ENCODE peak calls at places on chromosomes 11 and 22, in five cellular contexts. S, P, R, Z and K are unnamed samples.

GRCh38 chr11:128318856-128319474 is 268.4 kb downstream of the ETS1 start:
- DNase-seq in S (peak), P (no peak), R (no peak), Z (no peak), K (peak)

GRCh38 chr11:117642396-117642795 is 154.6 kb downstream of the DSCAML1 start:
- DNase-seq in S (no peak), P (no peak), R (no peak), Z (no peak), K (no peak)

GRCh38 chr11:57873196-57873911 is 111.8 kb downstream of the CTNND1 start:
- DNase-seq in S (no peak), P (no peak), R (peak), Z (no peak), K (no peak)

GRCh38 chr11:19929147-19929546 is 216.5 kb downstream of the NAV2 start:
- DNase-seq in S (no peak), P (no peak), R (no peak), Z (no peak), K (no peak)

GRCh38 chr11:119560291-119560690 is 137.3 kb upstream of the THY1 start:
- DNase-seq in S (no peak), P (no peak), R (no peak), Z (no peak), K (no peak)

GRCh38 chr11:35304393-35304790 is 115.0 kb downstream of the SLC1A2 start:
- DNase-seq in S (no peak), P (no peak), R (peak), Z (no peak), K (no peak)

GRCh38 chr22:31646186-31647019 is 15.6 kb downstream of the PISD start:
- DNase-seq in S (peak), P (no peak), R (peak), Z (no peak), K (peak)

GRCh38 chr22:37392929-37393328 is 34.4 kb downstream of the ELFN2 start:
- DNase-seq in S (no peak), P (no peak), R (no peak), Z (no peak), K (no peak)

GRCh38 chr11:109775686-109776085 is 317.5 kb upstream of the ZC3H12C start:
- DNase-seq in S (no peak), P (no peak), R (no peak), Z (no peak), K (no peak)

GRCh38 chr11:131473510-131473909 is 103.1 kb downstream of the NTM start:
- DNase-seq in S (no peak), P (no peak), R (no peak), Z (no peak), K (no peak)

GRCh38 chr11:61028135-61028729 is 56.8 kb downstream of the CD6 start:
- DNase-seq in S (peak), P (peak), R (no peak), Z (no peak), K (peak)

GRCh38 chr11:106276859-106277436 is 199.5 kb downstream of the AASDHPPT start:
- DNase-seq in S (no peak), P (no peak), R (peak), Z (peak), K (no peak)

GRCh38 chr22:35625763-35626162 is 8.6 kb upstream of the MB start:
- DNase-seq in S (no peak), P (no peak), R (no peak), Z (no peak), K (no peak)

GRCh38 chr11:2100361-2101170 is 38.6 kb downstream of the IGF2 start:
- DNase-seq in S (no peak), P (no peak), R (peak), Z (no peak), K (no peak)

GRCh38 chr11:15941206-15941770 is 415.1 kb downstream of the SOX6 start:
- DNase-seq in S (no peak), P (no peak), R (peak), Z (no peak), K (peak)

GRCh38 chr11:10455637-10456487 is 798 bp downstream of the AMPD3 start:
- DNase-seq in S (peak), P (peak), R (peak), Z (peak), K (peak)

GRCh38 chr11:62889484-62890437 is 9.1 kb downstream of the SLC3A2 start:
- DNase-seq in S (no peak), P (no peak), R (peak), Z (no peak), K (no peak)

GRCh38 chr22:17788023-17788330 is 13.7 kb upstream of the BID start:
- DNase-seq in S (no peak), P (no peak), R (no peak), Z (no peak), K (no peak)

GRCh38 chr11:47443028-47443700 is 5.8 kb downstream of the RAPSN start:
- DNase-seq in S (no peak), P (no peak), R (no peak), Z (no peak), K (no peak)

GRCh38 chr11:71206186-71206585 is 46.2 kb downstream of the SHANK2 start:
- DNase-seq in S (no peak), P (no peak), R (peak), Z (no peak), K (no peak)

GRCh38 chr11:7605544-7605943 is 67.8 kb downstream of the CYB5R2 start:
- DNase-seq in S (no peak), P (no peak), R (peak), Z (no peak), K (no peak)

GRCh38 chr11:96817488-96817887 is 427.7 kb downstream of the JRKL start:
- DNase-seq in S (no peak), P (no peak), R (peak), Z (no peak), K (no peak)

GRCh38 chr11:2803186-2804057 is 82.2 kb downstream of the CDKN1C start:
- DNase-seq in S (no peak), P (no peak), R (no peak), Z (no peak), K (no peak)

GRCh38 chr11:897226-898159 is 13.1 kb downstream of the CHID1 start:
- DNase-seq in S (no peak), P (no peak), R (no peak), Z (no peak), K (no peak)

GRCh38 chr11:61766353-61766841 is 14.0 kb downstream of the MYRF start:
- DNase-seq in S (no peak), P (no peak), R (no peak), Z (no peak), K (no peak)

GRCh38 chr22:38104084-38104483 is 6.4 kb downstream of the BAIAP2L2 start:
- DNase-seq in S (no peak), P (no peak), R (peak), Z (no peak), K (no peak)

GRCh38 chr11:5247479-5248192 is 2.0 kb downstream of the HBG1 start:
- DNase-seq in S (no peak), P (no peak), R (no peak), Z (no peak), K (no peak)

GRCh38 chr11:108592591-108593213 is 866 bp downstream of the EXPH5 start:
- DNase-seq in S (peak), P (no peak), R (no peak), Z (no peak), K (peak)

GRCh38 chr22:36334838-36335603 is 52.7 kb downstream of the MYH9 start:
- DNase-seq in S (peak), P (no peak), R (peak), Z (no peak), K (no peak)

GRCh38 chr11:119509969-119510401 is 87.0 kb upstream of the THY1 start:
- DNase-seq in S (no peak), P (no peak), R (peak), Z (no peak), K (peak)

GRCh38 chr11:34606326-34607120 is 14.4 kb upstream of the EHF start:
- DNase-seq in S (no peak), P (no peak), R (no peak), Z (no peak), K (no peak)

GRCh38 chr11:121508449-121508848 is 55.7 kb upstream of the SORL1-AS1 start:
- DNase-seq in S (no peak), P (no peak), R (no peak), Z (no peak), K (no peak)

GRCh38 chr22:25970996-25971811 is 198.1 kb upstream of the SEZ6L start:
- DNase-seq in S (no peak), P (no peak), R (no peak), Z (no peak), K (no peak)

GRCh38 chr22:46027219-46028068 is 50.5 kb upstream of the WNT7B start:
- DNase-seq in S (no peak), P (no peak), R (no peak), Z (no peak), K (no peak)

GRCh38 chr22:19984201-19984753 is 32.3 kb downstream of the ARVCF start:
- DNase-seq in S (no peak), P (no peak), R (no peak), Z (no peak), K (peak)